ENCODE peak calls at places on chromosome 7, in seven cellular contexts. X is NT2/D1, H is gastrocnemius medialis, B is GM03348, D is ecto neural progenitor cell, Z is activated T-cell treated with anti-CD3 and anti-CD28 coated beads for 24 hours, T is AG04449. M is an unnamed sample.

GRCh38 chr7:79091661-79092060 is 361.8 kb downstream of the MAGI2 start:
- DNase-seq in X (no peak), H (no peak), T (peak), D (no peak), B (peak), Z (no peak), M (peak)

GRCh38 chr7:92058040-92058439 is 76.2 kb downstream of the CYP51A1 start:
- DNase-seq in H (no peak), D (no peak), X (no peak), T (no peak), B (no peak), Z (no peak), M (no peak)

GRCh38 chr7:2629740-2630681 is 1.8 kb upstream of the TTYH3 start:
- DNase-seq in X (no peak), B (no peak), Z (no peak), H (peak), T (no peak), D (no peak), M (no peak)

GRCh38 chr7:21869785-21870402 is 75.8 kb downstream of the CDCA7L start:
- DNase-seq in X (no peak), B (peak), Z (no peak), T (no peak), D (no peak), H (no peak), M (no peak)

GRCh38 chr7:154347867-154348266 is 295.7 kb downstream of the DPP6 start:
- DNase-seq in Z (no peak), X (no peak), B (no peak), D (peak), T (no peak), H (no peak), M (no peak)

GRCh38 chr7:19619122-19619521 is 89.7 kb downstream of the POLR1F start:
- DNase-seq in D (no peak), B (no peak), T (no peak), Z (no peak), H (no peak), X (no peak), M (peak)

GRCh38 chr7:27174077-27175004 is at the start of gene HOXA10:
- DNase-seq in Z (no peak), T (no peak), X (no peak), H (peak), B (peak), D (no peak), M (no peak)

GRCh38 chr7:134211817-134212216 is 84.7 kb downstream of the LRGUK start:
- DNase-seq in D (no peak), B (no peak), X (no peak), T (no peak), Z (no peak), H (no peak), M (no peak)

GRCh38 chr7:30142710-30143109 is 7.9 kb downstream of the MTURN start:
- DNase-seq in D (no peak), B (peak), H (peak), T (no peak), X (no peak), Z (no peak), M (peak)

GRCh38 chr7:26321440-26321839 is 29.8 kb downstream of the SNX10 start:
- DNase-seq in H (no peak), Z (no peak), X (no peak), T (no peak), D (no peak), B (no peak), M (no peak)

GRCh38 chr7:51229106-51229537 is 87.5 kb downstream of the COBL start:
- DNase-seq in Z (no peak), H (no peak), T (no peak), D (no peak), X (no peak), B (no peak), M (no peak)

GRCh38 chr7:131652194-131652593 is 95.8 kb upstream of the PODXL start:
- DNase-seq in B (no peak), T (no peak), H (no peak), Z (no peak), D (no peak), X (no peak), M (no peak)

GRCh38 chr7:130961128-130961601 is 227.2 kb upstream of the KLF14 start:
- DNase-seq in H (no peak), X (no peak), B (no peak), D (no peak), T (peak), Z (peak), M (peak)

GRCh38 chr7:101378808-101379207 is 16.1 kb downstream of the COL26A1 start:
- DNase-seq in H (no peak), Z (no peak), T (no peak), D (peak), B (peak), X (peak), M (peak)

GRCh38 chr7:44067064-44067951 is 1.9 kb upstream of the PGAM2 start:
- DNase-seq in B (no peak), Z (no peak), H (peak), T (no peak), X (no peak), D (no peak), M (no peak)

GRCh38 chr7:77444123-77444522 is 28.0 kb upstream of the GSAP start:
- DNase-seq in X (no peak), B (no peak), H (no peak), T (no peak), Z (no peak), D (no peak), M (peak)

GRCh38 chr7:54788664-54789063 is 29.7 kb upstream of the SEC61G start:
- DNase-seq in B (peak), T (peak), H (peak), Z (peak), X (peak), D (no peak), M (peak)

GRCh38 chr7:43584200-43584586 is 1.3 kb downstream of the STK17A start:
- DNase-seq in B (peak), Z (peak), T (no peak), H (peak), X (no peak), D (no peak), M (peak)

GRCh38 chr7:106205621-106206222 is 79.1 kb downstream of the NAMPT start:
- DNase-seq in D (no peak), H (no peak), B (peak), X (no peak), T (no peak), Z (no peak), M (peak)

GRCh38 chr7:55242613-55243012 is 122.5 kb upstream of the LANCL2 start:
- DNase-seq in B (no peak), D (no peak), X (no peak), H (no peak), Z (no peak), T (no peak), M (no peak)

GRCh38 chr7:146655928-146656797 is 539.6 kb downstream of the CNTNAP2 start:
- DNase-seq in Z (no peak), H (no peak), X (no peak), D (no peak), B (peak), T (no peak), M (peak)

GRCh38 chr7:19375986-19376385 is 230.8 kb upstream of the FERD3L start:
- DNase-seq in H (no peak), D (no peak), T (no peak), Z (no peak), B (no peak), X (no peak), M (no peak)

GRCh38 chr7:77157446-77157845 is 35.0 kb downstream of the CCDC146 start:
- DNase-seq in Z (no peak), H (no peak), B (no peak), D (no peak), X (no peak), T (no peak), M (peak)

GRCh38 chr7:29968683-29969457 is 20.7 kb downstream of the SCRN1 start:
- DNase-seq in B (no peak), T (peak), Z (no peak), X (no peak), D (no peak), H (no peak), M (peak)

GRCh38 chr7:113100091-113100723 is 13.6 kb upstream of the GPR85 start:
- DNase-seq in D (no peak), H (no peak), B (no peak), T (no peak), X (no peak), Z (no peak), M (peak)

GRCh38 chr7:84532196-84532595 is 337.6 kb upstream of the SEMA3A start:
- DNase-seq in T (no peak), H (no peak), X (no peak), B (no peak), D (no peak), Z (no peak), M (no peak)

GRCh38 chr7:114298011-114298410 is 116.6 kb upstream of the FOXP2 start:
- DNase-seq in T (no peak), Z (no peak), D (no peak), B (no peak), X (no peak), H (no peak), M (no peak)

GRCh38 chr7:43105521-43106120 is 6.8 kb upstream of the HECW1 start:
- DNase-seq in H (no peak), D (no peak), T (no peak), B (no peak), Z (no peak), X (no peak), M (no peak)

GRCh38 chr7:61576-62360 is 130.6 kb upstream of the FAM20C start:
- DNase-seq in X (no peak), T (no peak), B (no peak), Z (no peak), D (no peak), H (no peak), M (no peak)

GRCh38 chr7:156935250-156935649 is 14.3 kb upstream of the NOM1 start:
- DNase-seq in D (no peak), X (no peak), H (no peak), Z (no peak), T (no peak), B (no peak), M (no peak)

GRCh38 chr7:137423321-137423720 is 79.8 kb upstream of the PTN start:
- DNase-seq in H (no peak), T (peak), X (no peak), D (no peak), Z (no peak), B (peak), M (peak)

GRCh38 chr7:48140001-48140681 is 31.1 kb upstream of the ABCA13 start:
- DNase-seq in H (no peak), Z (no peak), D (no peak), T (no peak), B (no peak), X (no peak), M (peak)

GRCh38 chr7:107644704-107645083 is 15.9 kb upstream of the SLC26A4 start:
- DNase-seq in H (no peak), X (no peak), T (no peak), D (no peak), Z (no peak), B (peak), M (no peak)

GRCh38 chr7:87414400-87415188 is 60.9 kb downstream of the ABCB4 start:
- DNase-seq in T (peak), D (no peak), H (no peak), B (peak), Z (no peak), X (no peak), M (peak)

GRCh38 chr7:122520961-122521555 is 177.9 kb downstream of the RNF133 start:
- DNase-seq in X (peak), B (no peak), H (no peak), Z (no peak), D (no peak), T (no peak), M (no peak)